ENCODE peak calls at places on chromosomes 13 and 19, in nine cellular contexts. One of them, this sample, is unnamed.

GRCh38 chr19:8355631-8356402 is 8.1 kb upstream of the ANGPTL4 start:
- DNase-seq in BJ: peak
- DNase-seq in CD14-positive monocyte: peak
- DNase-seq in cardiac fibroblast: peak
- DNase-seq in CD4-positive, alpha-beta T cell: no peak
- DNase-seq in Caco-2: no peak
- DNase-seq in lung: peak
- DNase-seq in B cell: no peak
- DNase-seq in neural crest cell: no peak
- DNase-seq in this sample: no peak

GRCh38 chr13:29749401-29750177 is 100.8 kb downstream of the UBL3 start:
- DNase-seq in lung: no peak
- DNase-seq in CD4-positive, alpha-beta T cell: no peak
- DNase-seq in cardiac fibroblast: peak
- DNase-seq in neural crest cell: no peak
- DNase-seq in BJ: no peak
- DNase-seq in B cell: no peak
- DNase-seq in CD14-positive monocyte: no peak
- DNase-seq in Caco-2: no peak
- DNase-seq in this sample: no peak

GRCh38 chr13:24668955-24669354 is 11.3 kb upstream of the ATP12A start:
- DNase-seq in CD14-positive monocyte: no peak
- DNase-seq in Caco-2: no peak
- DNase-seq in B cell: no peak
- DNase-seq in neural crest cell: no peak
- DNase-seq in BJ: no peak
- DNase-seq in CD4-positive, alpha-beta T cell: no peak
- DNase-seq in lung: peak
- DNase-seq in cardiac fibroblast: no peak
- DNase-seq in this sample: no peak

GRCh38 chr19:38263696-38264485 is 482 bp upstream of the SPINT2 start:
- DNase-seq in lung: peak
- DNase-seq in B cell: peak
- DNase-seq in Caco-2: peak
- DNase-seq in CD14-positive monocyte: peak
- DNase-seq in CD4-positive, alpha-beta T cell: peak
- DNase-seq in neural crest cell: no peak
- DNase-seq in BJ: no peak
- DNase-seq in cardiac fibroblast: peak
- DNase-seq in this sample: peak

GRCh38 chr19:44576843-44577565 is 36.4 kb upstream of the IGSF23 start:
- DNase-seq in B cell: no peak
- DNase-seq in CD4-positive, alpha-beta T cell: no peak
- DNase-seq in CD14-positive monocyte: no peak
- DNase-seq in cardiac fibroblast: peak
- DNase-seq in neural crest cell: no peak
- DNase-seq in Caco-2: peak
- DNase-seq in BJ: no peak
- DNase-seq in lung: peak
- DNase-seq in this sample: no peak

GRCh38 chr19:46486358-46486757 is 9.3 kb downstream of the PNMA8B start:
- DNase-seq in neural crest cell: no peak
- DNase-seq in CD4-positive, alpha-beta T cell: no peak
- DNase-seq in lung: no peak
- DNase-seq in B cell: no peak
- DNase-seq in BJ: no peak
- DNase-seq in Caco-2: no peak
- DNase-seq in cardiac fibroblast: no peak
- DNase-seq in CD14-positive monocyte: no peak
- DNase-seq in this sample: no peak

GRCh38 chr13:75864718-75865117 is 228.6 kb downstream of the LMO7 start:
- DNase-seq in B cell: no peak
- DNase-seq in neural crest cell: no peak
- DNase-seq in CD4-positive, alpha-beta T cell: no peak
- DNase-seq in BJ: no peak
- DNase-seq in CD14-positive monocyte: no peak
- DNase-seq in Caco-2: no peak
- DNase-seq in lung: no peak
- DNase-seq in cardiac fibroblast: peak
- DNase-seq in this sample: no peak

GRCh38 chr13:66723606-66724005 is 506.5 kb downstream of the PCDH9 start:
- DNase-seq in lung: no peak
- DNase-seq in Caco-2: no peak
- DNase-seq in CD4-positive, alpha-beta T cell: no peak
- DNase-seq in BJ: no peak
- DNase-seq in neural crest cell: no peak
- DNase-seq in CD14-positive monocyte: no peak
- DNase-seq in B cell: no peak
- DNase-seq in cardiac fibroblast: no peak
- DNase-seq in this sample: no peak

GRCh38 chr13:30618186-30618937 is 642 bp downstream of the USPL1 start:
- DNase-seq in CD4-positive, alpha-beta T cell: peak
- DNase-seq in B cell: peak
- DNase-seq in CD14-positive monocyte: no peak
- DNase-seq in Caco-2: no peak
- DNase-seq in BJ: no peak
- DNase-seq in neural crest cell: no peak
- DNase-seq in cardiac fibroblast: no peak
- DNase-seq in lung: no peak
- DNase-seq in this sample: peak

GRCh38 chr13:40178130-40178529 is 488.3 kb downstream of the FOXO1 start:
- DNase-seq in cardiac fibroblast: no peak
- DNase-seq in CD4-positive, alpha-beta T cell: no peak
- DNase-seq in Caco-2: no peak
- DNase-seq in BJ: no peak
- DNase-seq in neural crest cell: no peak
- DNase-seq in CD14-positive monocyte: no peak
- DNase-seq in lung: no peak
- DNase-seq in B cell: no peak
- DNase-seq in this sample: no peak

GRCh38 chr19:19490247-19490968 is 24.9 kb downstream of the TSSK6 start:
- DNase-seq in CD14-positive monocyte: peak
- DNase-seq in CD4-positive, alpha-beta T cell: peak
- DNase-seq in lung: peak
- DNase-seq in B cell: peak
- DNase-seq in BJ: peak
- DNase-seq in cardiac fibroblast: peak
- DNase-seq in Caco-2: peak
- DNase-seq in neural crest cell: peak
- DNase-seq in this sample: peak

GRCh38 chr13:44679602-44680001 is 103.5 kb upstream of the TSC22D1 start:
- DNase-seq in CD14-positive monocyte: no peak
- DNase-seq in BJ: no peak
- DNase-seq in B cell: no peak
- DNase-seq in cardiac fibroblast: peak
- DNase-seq in neural crest cell: no peak
- DNase-seq in CD4-positive, alpha-beta T cell: no peak
- DNase-seq in lung: no peak
- DNase-seq in Caco-2: no peak
- DNase-seq in this sample: no peak

GRCh38 chr13:90154311-90154960 is 1193.1 kb upstream of the MIR17HG start:
- DNase-seq in CD14-positive monocyte: no peak
- DNase-seq in B cell: no peak
- DNase-seq in Caco-2: no peak
- DNase-seq in lung: no peak
- DNase-seq in neural crest cell: no peak
- DNase-seq in CD4-positive, alpha-beta T cell: no peak
- DNase-seq in BJ: no peak
- DNase-seq in cardiac fibroblast: no peak
- DNase-seq in this sample: no peak

GRCh38 chr13:98576215-98576945 is 527 bp downstream of the STK24 start:
- DNase-seq in CD4-positive, alpha-beta T cell: peak
- DNase-seq in Caco-2: no peak
- DNase-seq in BJ: no peak
- DNase-seq in lung: peak
- DNase-seq in CD14-positive monocyte: peak
- DNase-seq in neural crest cell: peak
- DNase-seq in cardiac fibroblast: peak
- DNase-seq in B cell: no peak
- DNase-seq in this sample: peak

GRCh38 chr19:58585442-58586130 is 12.5 kb upstream of the MZF1 start:
- DNase-seq in cardiac fibroblast: no peak
- DNase-seq in BJ: no peak
- DNase-seq in lung: no peak
- DNase-seq in CD14-positive monocyte: no peak
- DNase-seq in neural crest cell: peak
- DNase-seq in Caco-2: no peak
- DNase-seq in B cell: no peak
- DNase-seq in CD4-positive, alpha-beta T cell: no peak
- DNase-seq in this sample: no peak

GRCh38 chr19:46271488-46272197 is 25.2 kb upstream of the HIF3A start:
- DNase-seq in CD4-positive, alpha-beta T cell: no peak
- DNase-seq in Caco-2: no peak
- DNase-seq in cardiac fibroblast: peak
- DNase-seq in CD14-positive monocyte: no peak
- DNase-seq in neural crest cell: no peak
- DNase-seq in lung: no peak
- DNase-seq in B cell: no peak
- DNase-seq in BJ: peak
- DNase-seq in this sample: no peak

GRCh38 chr19:49570138-49570856 is 10.1 kb downstream of the NOSIP start:
- DNase-seq in cardiac fibroblast: peak
- DNase-seq in Caco-2: peak
- DNase-seq in CD14-positive monocyte: peak
- DNase-seq in BJ: no peak
- DNase-seq in B cell: peak
- DNase-seq in CD4-positive, alpha-beta T cell: peak
- DNase-seq in lung: peak
- DNase-seq in neural crest cell: peak
- DNase-seq in this sample: peak

GRCh38 chr19:10695401-10696398 is 5.5 kb upstream of the QTRT1 start:
- DNase-seq in B cell: peak
- DNase-seq in CD14-positive monocyte: peak
- DNase-seq in lung: peak
- DNase-seq in cardiac fibroblast: peak
- DNase-seq in BJ: peak
- DNase-seq in Caco-2: peak
- DNase-seq in CD4-positive, alpha-beta T cell: peak
- DNase-seq in neural crest cell: peak
- DNase-seq in this sample: peak

GRCh38 chr19:13881692-13882418 is 4.9 kb downstream of the NANOS3 start:
- DNase-seq in CD14-positive monocyte: no peak
- DNase-seq in B cell: no peak
- DNase-seq in cardiac fibroblast: peak
- DNase-seq in neural crest cell: no peak
- DNase-seq in Caco-2: no peak
- DNase-seq in lung: no peak
- DNase-seq in BJ: no peak
- DNase-seq in CD4-positive, alpha-beta T cell: peak
- DNase-seq in this sample: peak

DNA sequence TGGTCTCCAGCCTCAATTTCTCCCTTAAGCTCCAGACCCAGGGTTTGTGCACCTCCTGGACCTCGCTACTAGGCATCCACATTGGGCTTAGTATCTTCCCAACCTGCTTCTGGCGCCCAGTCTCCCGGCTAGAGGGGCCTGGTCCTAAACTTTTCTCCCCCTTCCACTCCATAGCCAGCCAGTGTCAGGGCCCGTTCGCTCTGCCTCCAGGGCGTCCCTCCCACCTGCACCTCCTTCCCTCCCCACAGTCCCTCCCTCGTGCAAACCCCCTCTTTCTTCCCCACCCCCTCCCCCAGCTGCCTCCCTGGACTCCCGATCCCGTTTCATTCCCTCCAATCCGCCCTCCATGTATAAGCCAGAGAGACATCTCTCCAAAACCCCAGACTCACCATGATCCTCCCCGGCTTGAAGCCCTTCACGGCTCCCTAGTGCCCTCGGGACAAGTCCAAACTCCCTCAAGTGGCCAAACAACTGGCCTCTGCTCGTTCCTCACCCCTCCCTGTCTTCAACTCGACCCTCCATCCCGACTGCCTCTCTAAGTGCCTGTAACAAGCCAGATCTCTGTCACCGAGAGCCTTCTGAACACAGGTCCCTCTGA is 1.0 kb upstream of the SAMD4B start:
- DNase-seq in cardiac fibroblast: no peak
- DNase-seq in CD4-positive, alpha-beta T cell: peak
- DNase-seq in neural crest cell: peak
- DNase-seq in CD14-positive monocyte: no peak
- DNase-seq in lung: peak
- DNase-seq in B cell: peak
- DNase-seq in BJ: no peak
- DNase-seq in Caco-2: peak
- DNase-seq in this sample: peak
- TF ChIP-seq CTCF in cardiac fibroblast: no peak
- TF ChIP-seq CTCF in CD4-positive, alpha-beta T cell: no peak
- TF ChIP-seq CTCF in neural crest cell: no peak
- TF ChIP-seq CTCF in CD14-positive monocyte: no peak
- TF ChIP-seq CTCF in lung: no peak
- TF ChIP-seq CTCF in B cell: no peak
- TF ChIP-seq CTCF in BJ: no peak
- TF ChIP-seq CTCF in Caco-2: no peak
- TF ChIP-seq CTCF in this sample: no peak

DNA sequence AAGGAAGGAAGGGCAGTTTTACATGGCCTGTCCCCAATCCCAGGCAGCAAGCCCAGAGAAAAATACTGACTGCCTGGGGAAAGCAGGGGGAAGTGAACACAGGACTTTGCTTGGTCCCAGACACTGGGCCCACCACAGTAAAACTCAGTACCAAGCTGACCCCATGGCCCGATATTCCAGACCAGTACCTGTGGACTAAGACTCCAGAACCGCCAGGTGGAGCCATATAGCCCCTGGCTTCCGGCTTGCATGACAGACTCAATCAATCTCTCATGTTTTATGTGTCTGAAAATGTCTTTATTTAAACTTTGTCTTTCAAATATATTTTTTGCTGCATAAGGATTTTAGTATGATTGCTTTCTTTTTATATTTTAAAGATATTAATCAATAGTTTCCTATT is 767.9 kb upstream of the SLITRK6 start:
- DNase-seq in lung: no peak
- DNase-seq in Caco-2: no peak
- DNase-seq in cardiac fibroblast: no peak
- DNase-seq in CD4-positive, alpha-beta T cell: no peak
- DNase-seq in CD14-positive monocyte: no peak
- DNase-seq in neural crest cell: no peak
- DNase-seq in B cell: no peak
- DNase-seq in BJ: no peak
- DNase-seq in this sample: no peak
- TF ChIP-seq CTCF in lung: no peak
- TF ChIP-seq CTCF in Caco-2: peak
- TF ChIP-seq CTCF in cardiac fibroblast: no peak
- TF ChIP-seq CTCF in CD4-positive, alpha-beta T cell: no peak
- TF ChIP-seq CTCF in CD14-positive monocyte: no peak
- TF ChIP-seq CTCF in neural crest cell: no peak
- TF ChIP-seq CTCF in B cell: no peak
- TF ChIP-seq CTCF in BJ: no peak
- TF ChIP-seq CTCF in this sample: no peak

GRCh38 chr13:112861876-112862615 is 107.0 kb upstream of the MCF2L start:
- DNase-seq in CD4-positive, alpha-beta T cell: no peak
- DNase-seq in neural crest cell: no peak
- DNase-seq in B cell: no peak
- DNase-seq in Caco-2: no peak
- DNase-seq in CD14-positive monocyte: no peak
- DNase-seq in BJ: no peak
- DNase-seq in lung: no peak
- DNase-seq in cardiac fibroblast: no peak
- DNase-seq in this sample: no peak
- TF ChIP-seq CTCF in CD4-positive, alpha-beta T cell: no peak
- TF ChIP-seq CTCF in neural crest cell: no peak
- TF ChIP-seq CTCF in B cell: no peak
- TF ChIP-seq CTCF in Caco-2: no peak
- TF ChIP-seq CTCF in CD14-positive monocyte: no peak
- TF ChIP-seq CTCF in BJ: no peak
- TF ChIP-seq CTCF in lung: no peak
- TF ChIP-seq CTCF in cardiac fibroblast: no peak
- TF ChIP-seq CTCF in this sample: no peak

GRCh38 chr19:35946203-35946602 is 10.0 kb downstream of the LRFN3 start:
- DNase-seq in Caco-2: no peak
- DNase-seq in B cell: no peak
- DNase-seq in lung: no peak
- DNase-seq in neural crest cell: no peak
- DNase-seq in CD14-positive monocyte: no peak
- DNase-seq in BJ: no peak
- DNase-seq in CD4-positive, alpha-beta T cell: no peak
- DNase-seq in cardiac fibroblast: no peak
- DNase-seq in this sample: peak
- TF ChIP-seq CTCF in Caco-2: no peak
- TF ChIP-seq CTCF in B cell: no peak
- TF ChIP-seq CTCF in lung: no peak
- TF ChIP-seq CTCF in neural crest cell: no peak
- TF ChIP-seq CTCF in CD14-positive monocyte: no peak
- TF ChIP-seq CTCF in BJ: no peak
- TF ChIP-seq CTCF in CD4-positive, alpha-beta T cell: no peak
- TF ChIP-seq CTCF in cardiac fibroblast: no peak
- TF ChIP-seq CTCF in this sample: no peak

This sample was measured in GM20000.